ENCODE peak calls at places on chromosomes 5 and 9, in four cellular contexts. H is T-helper 1 cell; J is activated CD4-positive, alpha-beta T cell treated with anti-CD3 and anti-CD28 coated beads, Interleukin-2, amount 50 U/mL, for 48 hours; W is amygdala. X is an unnamed sample.

GRCh38 chr5:168327019-168327421 is 35.6 kb downstream of the WWC1 start:
- DNase-seq in H (no peak), J (no peak), W (no peak), X (no peak)

GRCh38 chr5:125668904-125669303 is 754.3 kb upstream of the GRAMD2B start:
- DNase-seq in H (no peak), J (no peak), W (no peak), X (no peak)

GRCh38 chr9:111300140-111300735 is 29.8 kb downstream of the OR2K2 start:
- DNase-seq in H (no peak), J (no peak), W (no peak), X (no peak)

GRCh38 chr5:150066901-150067396 is 19.4 kb downstream of the CSF1R start:
- DNase-seq in H (no peak), J (no peak), W (no peak), X (no peak)

GRCh38 chr9:97980479-97980803 is 2.7 kb upstream of the ANP32B start:
- DNase-seq in H (no peak), J (no peak), W (no peak), X (no peak)

GRCh38 chr5:126519637-126520592 is 75.1 kb downstream of the ALDH7A1 start:
- DNase-seq in H (no peak), J (no peak), W (peak), X (no peak)

GRCh38 chr5:76547242-76547890 is 75.8 kb downstream of the F2RL2 start:
- DNase-seq in H (no peak), J (peak), W (no peak), X (no peak)

GRCh38 chr9:98607787-98608186 is 100.9 kb downstream of the GABBR2 start:
- DNase-seq in H (no peak), J (no peak), W (no peak), X (no peak)

GRCh38 chr5:96816991-96817390 is 9.2 kb upstream of the ERAP1 start:
- DNase-seq in H (no peak), J (no peak), W (no peak), X (no peak)